ENCODE peak calls at places on chromosomes 7 and 10, in four cellular contexts. One of them, this sample, is unnamed.

GRCh38 chr10:48580236-48580635 is 24.6 kb downstream of the ARHGAP22 start:
- DNase-seq in HepG2: no peak
- DNase-seq in A549: no peak
- DNase-seq in WTC11: no peak
- DNase-seq in this sample: no peak

GRCh38 chr10:68897336-68897741 is 3.8 kb upstream of the DDX50 start:
- DNase-seq in HepG2: peak
- DNase-seq in WTC11: peak
- DNase-seq in A549: peak
- DNase-seq in this sample: peak

GRCh38 chr10:61830072-61830845 is 71.2 kb upstream of the ARID5B start:
- DNase-seq in WTC11: no peak
- DNase-seq in A549: no peak
- DNase-seq in HepG2: no peak
- DNase-seq in this sample: no peak

GRCh38 chr10:22740180-22740579 is 25.8 kb upstream of the PIP4K2A start:
- DNase-seq in WTC11: no peak
- DNase-seq in HepG2: peak
- DNase-seq in A549: no peak
- DNase-seq in this sample: no peak

GRCh38 chr7:34156336-34156735 is 251.0 kb downstream of the BMPER start:
- DNase-seq in A549: no peak
- DNase-seq in WTC11: no peak
- DNase-seq in HepG2: no peak
- DNase-seq in this sample: no peak

GRCh38 chr7:76358053-76358477 is 726 bp downstream of the YWHAG start:
- DNase-seq in WTC11: peak
- DNase-seq in HepG2: no peak
- DNase-seq in A549: peak
- DNase-seq in this sample: peak

GRCh38 chr7:140911746-140912145 is 13.0 kb downstream of the BRAF start:
- DNase-seq in HepG2: no peak
- DNase-seq in A549: no peak
- DNase-seq in WTC11: no peak
- DNase-seq in this sample: no peak

GRCh38 chr7:53428045-53428444 is 392.6 kb downstream of the POM121L12 start:
- DNase-seq in A549: no peak
- DNase-seq in HepG2: no peak
- DNase-seq in WTC11: no peak
- DNase-seq in this sample: no peak

GRCh38 chr7:47951374-47951773 is 3.1 kb upstream of the PKD1L1 start:
- DNase-seq in WTC11: no peak
- DNase-seq in HepG2: peak
- DNase-seq in A549: no peak
- DNase-seq in this sample: no peak
- TF ChIP-seq NR3C1 in WTC11: no peak
- TF ChIP-seq NR3C1 in HepG2: no peak
- TF ChIP-seq NR3C1 in A549: no peak
- TF ChIP-seq NR3C1 in this sample: no peak

DNA sequence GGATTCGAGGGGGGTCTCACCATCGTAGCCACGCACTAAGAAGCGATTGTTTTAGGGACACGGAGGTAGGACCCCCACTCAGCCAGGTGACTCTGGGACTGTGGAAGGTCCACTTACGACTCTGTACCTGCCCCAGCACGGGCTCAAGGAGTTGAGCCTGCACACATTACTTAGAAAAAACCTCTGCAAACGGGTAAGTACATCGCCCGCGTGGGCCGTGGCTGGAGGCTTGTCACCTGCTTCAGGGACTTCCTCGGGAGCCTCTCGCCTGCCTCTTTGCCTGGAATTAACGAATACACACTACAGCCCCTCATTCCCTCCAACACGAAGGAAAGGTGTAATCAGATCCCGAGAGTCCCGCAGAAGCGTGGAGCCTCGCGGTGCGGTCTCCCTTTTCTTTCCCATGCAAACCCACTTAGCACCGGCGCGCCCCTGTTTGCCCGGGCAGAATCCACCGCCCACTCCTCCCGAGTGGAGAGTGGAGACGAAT is 818 bp downstream of the PODXL start:
- DNase-seq in WTC11: no peak
- DNase-seq in A549: no peak
- DNase-seq in HepG2: no peak
- DNase-seq in this sample: no peak
- TF ChIP-seq NR3C1 in WTC11: no peak
- TF ChIP-seq NR3C1 in A549: no peak
- TF ChIP-seq NR3C1 in HepG2: no peak
- TF ChIP-seq NR3C1 in this sample: no peak

GRCh38 chr10:132516771-132517725 is 20.5 kb upstream of the INPP5A start:
- DNase-seq in WTC11: peak
- DNase-seq in HepG2: peak
- DNase-seq in A549: peak
- DNase-seq in this sample: peak

GRCh38 chr10:132512693-132513345 is 24.8 kb upstream of the INPP5A start:
- DNase-seq in A549: no peak
- DNase-seq in WTC11: no peak
- DNase-seq in HepG2: no peak
- DNase-seq in this sample: no peak

GRCh38 chr10:132517951-132518521 is 19.6 kb upstream of the INPP5A start:
- DNase-seq in WTC11: peak
- DNase-seq in A549: no peak
- DNase-seq in HepG2: peak
- DNase-seq in this sample: no peak

GRCh38 chr10:132515811-132516726 is 21.5 kb upstream of the INPP5A start:
- DNase-seq in HepG2: no peak
- DNase-seq in WTC11: no peak
- DNase-seq in A549: no peak
- DNase-seq in this sample: no peak

DNA sequence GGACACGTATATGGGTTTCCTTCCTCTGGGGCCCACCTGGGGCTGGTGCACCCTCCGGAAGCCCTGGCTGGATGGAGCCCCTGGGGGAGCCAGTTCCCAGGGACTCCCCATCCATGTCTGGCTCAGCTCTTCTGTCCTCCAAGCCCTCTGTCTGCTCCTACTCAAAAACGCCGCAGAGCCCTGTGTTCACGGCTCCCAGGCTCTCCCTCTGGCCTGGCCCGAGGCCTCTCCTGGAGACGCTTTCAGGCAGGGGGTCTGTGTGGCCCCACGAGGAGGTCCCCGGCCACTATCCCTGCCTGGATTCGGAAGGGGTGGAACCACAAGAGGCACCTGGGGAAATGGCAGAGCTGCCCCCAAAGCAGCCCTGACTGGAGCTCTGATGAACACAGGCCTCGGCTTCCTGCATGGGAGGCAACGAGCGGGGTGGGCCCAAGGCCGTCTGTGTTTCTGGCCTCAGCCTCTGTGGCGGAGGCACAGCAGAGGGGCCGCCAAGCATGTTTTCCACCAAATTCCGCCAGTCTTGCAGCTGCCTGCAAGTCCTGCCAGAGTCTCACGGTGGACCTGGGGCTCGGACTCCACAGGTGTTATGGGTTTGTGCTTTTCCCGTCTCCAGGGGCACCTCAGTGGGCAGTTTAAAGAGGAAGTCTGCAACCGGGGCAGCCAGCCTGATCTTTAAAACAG is 22.6 kb upstream of the INPP5A start:
- DNase-seq in HepG2: no peak
- DNase-seq in WTC11: no peak
- DNase-seq in A549: no peak
- DNase-seq in this sample: no peak
- TF ChIP-seq NR3C1 in HepG2: no peak
- TF ChIP-seq NR3C1 in WTC11: no peak
- TF ChIP-seq NR3C1 in A549: no peak
- TF ChIP-seq NR3C1 in this sample: no peak

GRCh38 chr10:5155951-5156350 is 29.0 kb downstream of the AKR1C8 start:
- DNase-seq in A549: no peak
- DNase-seq in HepG2: no peak
- DNase-seq in WTC11: no peak
- DNase-seq in this sample: no peak

GRCh38 chr10:5159126-5159525 is 25.8 kb downstream of the AKR1C8 start:
- DNase-seq in WTC11: no peak
- DNase-seq in HepG2: no peak
- DNase-seq in A549: no peak
- DNase-seq in this sample: no peak

GRCh38 chr10:5163487-5163886 is 21.5 kb downstream of the AKR1C8 start:
- DNase-seq in A549: no peak
- DNase-seq in WTC11: no peak
- DNase-seq in HepG2: no peak
- DNase-seq in this sample: no peak

DNA sequence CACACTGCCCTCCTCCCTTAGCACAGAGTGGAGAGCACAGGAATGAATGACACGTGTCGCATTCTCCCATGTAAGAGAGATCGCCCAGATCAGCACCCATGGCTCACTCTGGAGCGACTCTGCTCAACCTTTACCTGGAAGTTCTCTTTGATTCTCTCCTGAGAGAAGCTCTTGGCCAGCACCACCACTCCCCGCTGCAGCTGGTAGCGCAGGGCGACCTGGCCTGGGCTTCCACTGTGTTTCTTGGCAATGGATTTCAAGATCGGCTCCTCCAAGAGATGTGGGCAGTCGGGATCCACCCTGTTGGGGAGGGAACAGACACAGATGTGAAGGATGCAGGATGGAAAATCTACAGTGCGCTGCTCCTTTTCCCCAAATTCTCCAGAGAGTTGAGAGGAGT is 27.4 kb downstream of the AKR1C8 start:
- DNase-seq in HepG2: no peak
- DNase-seq in A549: no peak
- DNase-seq in WTC11: no peak
- DNase-seq in this sample: no peak
- TF ChIP-seq NR3C1 in HepG2: no peak
- TF ChIP-seq NR3C1 in A549: no peak
- TF ChIP-seq NR3C1 in WTC11: no peak
- TF ChIP-seq NR3C1 in this sample: no peak